ENCODE peak calls at places on chromosomes 11 and 22, in six cellular contexts. U is transverse colon, R is K562, Q is stomach, S is upper lobe of left lung, W is esophagus muscularis mucosa. F is an unnamed sample. For H3K27me3, the result is how much of the 10 kb centered on the place peaks cover.

GRCh38 chr11:25758145-25758661 is 573.7 kb upstream of the ANO3 start:
- DNase-seq in R (no peak), W (no peak), Q (no peak), U (no peak), S (no peak), F (no peak)

GRCh38 chr11:10524471-10524870 is 16.5 kb downstream of the RNF141 start:
- DNase-seq in Q (no peak), S (no peak), R (no peak), W (no peak), U (no peak), F (no peak)

GRCh38 chr11:63445720-63446119 is 45.2 kb downstream of the PLAAT5 start:
- DNase-seq in W (no peak), Q (no peak), R (no peak), U (no peak), S (no peak), F (no peak)

GRCh38 chr22:41681616-41682015 is 7.1 kb downstream of the SNU13 start:
- DNase-seq in U (no peak), Q (no peak), R (no peak), S (no peak), W (no peak), F (peak)

GRCh38 chr11:8327761-8328192 is 64.1 kb upstream of the LMO1 start:
- DNase-seq in Q (no peak), R (no peak), W (no peak), S (no peak), U (no peak), F (no peak)

GRCh38 chr11:26867286-26867685 is 126.6 kb upstream of the FIBIN start:
- DNase-seq in S (no peak), U (no peak), W (no peak), Q (no peak), R (no peak), F (no peak)

GRCh38 chr11:842370-843002 is at the start of the genes POLR2L and TSPAN4:
- DNase-seq in S (peak), Q (peak), R (peak), W (peak), U (peak), F (peak)

GRCh38 chr11:108037211-108037610 is 28.5 kb downstream of the CUL5 start:
- DNase-seq in R (no peak), S (no peak), Q (no peak), W (no peak), U (no peak), F (no peak)

GRCh38 chr11:94794287-94795168 is 26.4 kb downstream of the AMOTL1 start:
- DNase-seq in R (no peak), S (no peak), W (no peak), Q (peak), U (no peak), F (peak)

GRCh38 chr11:64604458-64605247 is 13.6 kb downstream of the SLC22A12 start:
- DNase-seq in Q (no peak), U (no peak), S (no peak), R (no peak), W (no peak), F (no peak)

GRCh38 chr11:69234171-69234570 is 59.8 kb upstream of the MYEOV start:
- DNase-seq in Q (peak), R (no peak), S (no peak), U (no peak), W (no peak), F (no peak)

GRCh38 chr22:46098525-46099475 is 51.5 kb upstream of the PPARA start:
- DNase-seq in Q (no peak), W (no peak), R (no peak), S (peak), U (no peak), F (no peak)

GRCh38 chr11:705646-706438 is at the start of gene EPS8L2:
- DNase-seq in U (peak), S (peak), W (no peak), Q (peak), R (peak), F (no peak)

GRCh38 chr11:66477256-66478201 is 2.7 kb upstream of the DPP3 start:
- DNase-seq in U (no peak), Q (no peak), W (no peak), S (no peak), R (no peak), F (no peak)

GRCh38 chr11:58121101-58121500 is 4.2 kb downstream of the OR9I1 start:
- DNase-seq in U (no peak), R (no peak), S (no peak), Q (no peak), W (no peak), F (no peak)

GRCh38 chr11:78698612-78699011 is 123.9 kb upstream of the NARS2 start:
- DNase-seq in R (no peak), Q (no peak), U (no peak), S (no peak), W (no peak), F (no peak)

GRCh38 chr11:124759268-124760204 is 2.6 kb downstream of the ESAM start:
- DNase-seq in Q (no peak), U (no peak), R (no peak), S (peak), W (peak), F (peak)

GRCh38 chr11:32610926-32611325 is 27.3 kb downstream of the EIF3M start:
- DNase-seq in Q (no peak), R (no peak), S (no peak), U (no peak), W (no peak), F (no peak)

GRCh38 chr11:126499124-126499752 is 143.8 kb downstream of the ST3GAL4 start:
- DNase-seq in S (no peak), Q (no peak), R (no peak), U (no peak), W (no peak), F (no peak)

GRCh38 chr11:40134820-40135219 is 1324.6 kb downstream of the LRRC4C start:
- DNase-seq in U (no peak), R (no peak), S (no peak), W (no peak), Q (no peak), F (no peak)

GRCh38 chr11:31655483-31655882 is 145.9 kb downstream of the ELP4 start:
- DNase-seq in R (no peak), U (no peak), S (no peak), W (no peak), Q (no peak), F (no peak)

GRCh38 chr11:94885581-94885980 is 87.8 kb downstream of the CWC15 start:
- DNase-seq in R (no peak), S (no peak), U (no peak), W (no peak), Q (no peak), F (no peak)

GRCh38 chr11:99638073-99638553 is 617.4 kb downstream of the CNTN5 start:
- DNase-seq in S (no peak), R (no peak), W (no peak), U (no peak), Q (no peak), F (no peak)

GRCh38 chr11:119016216-119017009 is 1.7 kb downstream of the RPS25 start:
- DNase-seq in S (no peak), Q (no peak), U (no peak), W (no peak), R (peak), F (no peak)

DNA sequence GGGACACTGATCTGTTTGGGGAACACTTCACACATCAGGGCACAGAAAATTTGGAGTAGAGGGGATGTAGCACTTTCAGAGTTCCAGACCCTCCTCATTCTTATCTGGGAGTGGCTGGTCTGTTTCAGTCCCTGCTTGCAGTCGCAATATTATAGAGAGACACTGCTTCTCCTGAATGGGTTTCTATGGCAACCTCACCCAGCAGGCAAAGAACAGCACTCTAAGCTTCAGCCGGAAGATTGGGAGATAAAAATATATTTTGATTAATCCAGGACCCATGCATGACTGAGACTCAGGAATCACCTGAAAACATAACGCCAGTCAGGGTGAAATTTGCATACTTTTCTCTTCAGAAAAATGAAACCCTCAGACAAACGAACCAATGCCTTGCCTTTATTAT is 28.6 kb upstream of the SCN3B start:
- DNase-seq in W (no peak), R (no peak), Q (no peak), U (no peak), S (no peak), F (no peak)
- H3K27me3 ChIP-seq in W (under half), R (under half), Q (under half), U (under half), S (under half), F (under half)

DNA sequence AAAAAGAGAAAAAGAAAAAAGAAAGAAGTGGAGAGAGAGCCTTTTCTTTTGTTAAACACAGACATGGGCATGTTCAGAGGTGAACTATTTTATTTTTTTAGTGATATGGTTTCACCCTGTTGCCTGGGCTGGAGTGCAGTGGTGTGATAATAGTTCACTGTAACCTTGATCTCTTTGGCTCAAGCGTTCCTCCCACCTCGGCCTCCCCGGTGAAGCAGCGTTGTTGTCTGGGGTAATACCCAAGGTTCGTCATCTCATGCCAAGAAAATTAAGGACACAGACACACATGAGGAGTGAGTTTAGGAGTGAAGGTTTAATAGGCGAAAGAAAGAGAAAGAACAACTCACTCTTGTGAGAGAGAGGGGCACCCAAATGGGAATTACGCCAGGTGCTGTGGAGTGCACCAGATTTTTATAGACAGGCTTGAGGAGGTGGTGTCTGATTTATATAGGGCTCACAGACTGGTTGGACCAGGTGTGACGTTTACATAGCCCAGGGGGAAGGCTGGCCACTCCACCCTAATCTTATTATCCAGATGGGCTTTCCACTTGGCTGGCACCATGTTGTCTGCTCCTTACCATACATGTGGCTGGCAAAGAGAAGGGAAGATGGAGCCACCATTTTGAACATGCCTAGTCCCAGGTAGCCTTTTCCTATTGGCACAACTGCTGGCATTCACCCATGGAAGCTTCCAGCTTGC is 42.3 kb downstream of the GRAMD1B start:
- DNase-seq in Q (no peak), W (no peak), R (no peak), S (no peak), U (no peak), F (no peak)
- TF ChIP-seq POLR2AphosphoS5 in Q (no peak), W (no peak), R (no peak), S (no peak), U (no peak), F (no peak)

GRCh38 chr22:42931421-42932196 is 74.5 kb upstream of the ARFGAP3 start:
- DNase-seq in W (no peak), Q (no peak), U (no peak), R (no peak), S (no peak), F (no peak)
- TF ChIP-seq EP300 in W (no peak), Q (no peak), U (no peak), R (no peak), S (no peak), F (no peak)

GRCh38 chr11:45830596-45830995 is 16.7 kb upstream of the CRY2 start:
- DNase-seq in W (no peak), R (no peak), Q (no peak), U (no peak), S (no peak), F (no peak)

GRCh38 chr11:45834298-45834756 is 12.9 kb upstream of the CRY2 start:
- DNase-seq in Q (peak), W (no peak), U (no peak), S (no peak), R (no peak), F (peak)

GRCh38 chr11:45828996-45829395 is 18.3 kb upstream of the CRY2 start:
- DNase-seq in S (no peak), R (no peak), Q (no peak), U (no peak), W (no peak), F (peak)

GRCh38 chr11:45833761-45834160 is 13.5 kb upstream of the CRY2 start:
- DNase-seq in R (no peak), S (no peak), W (no peak), Q (no peak), U (no peak), F (peak)

DNA sequence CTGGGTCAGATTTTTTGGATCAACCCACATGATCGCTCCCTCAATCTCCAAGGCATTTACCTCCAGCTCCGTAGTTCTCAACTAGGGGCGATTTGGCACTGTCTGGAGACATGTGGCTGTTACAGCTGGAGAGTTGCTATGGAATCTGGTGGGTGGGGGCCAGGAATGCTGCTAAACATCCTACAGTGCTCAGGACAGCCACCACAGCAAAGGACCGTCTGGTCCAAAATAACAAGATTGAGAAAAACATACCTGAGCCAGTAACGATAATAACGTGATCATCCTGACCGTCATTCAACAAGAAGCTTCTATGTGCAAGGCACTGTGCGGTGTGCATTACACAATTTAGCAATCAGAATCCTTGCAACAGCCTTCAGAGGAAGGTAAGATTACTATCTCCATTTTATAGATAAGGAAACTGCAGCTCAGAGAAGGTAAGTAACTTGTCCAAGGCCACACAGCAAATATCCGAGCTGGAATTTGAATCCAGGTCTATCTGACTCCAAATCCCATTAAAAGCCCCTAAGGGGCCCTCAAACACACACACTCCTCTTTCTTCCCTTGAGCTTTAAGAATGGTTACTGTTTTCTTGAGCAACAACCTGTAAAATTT is 14.3 kb upstream of the CRY2 start:
- DNase-seq in Q (no peak), U (no peak), W (no peak), S (no peak), R (no peak), F (peak)
- H3K27me3 ChIP-seq in Q (under half), U (under half), W (under half), S (under half), R (under half), F (under half)

GRCh38 chr11:75406338-75406777 is 7.0 kb downstream of the RPS3 start:
- DNase-seq in S (no peak), R (peak), U (no peak), Q (no peak), W (no peak), F (no peak)
- TF ChIP-seq POLR2AphosphoS5 in S (no peak), R (peak), U (no peak), Q (no peak), W (no peak), F (no peak)

GRCh38 chr11:3057069-3057963 is at the start of gene CARS1:
- DNase-seq in U (peak), R (peak), Q (peak), W (peak), S (peak), F (peak)
- TF ChIP-seq EP300 in U (peak), R (peak), Q (no peak), W (peak), S (peak), F (peak)